ENCODE peak calls at places on chromosomes 16 and 17, in seven cellular contexts. B is neuronal stem cell, P is mesendoderm, X is H9, M is trophoblast cell, E is mesenchymal stem cell, S is H1. H is an unnamed sample.

GRCh38 chr16:77877712-77878111 is 89.3 kb downstream of the VAT1L start:
- DNase-seq in B (no peak), P (no peak), X (no peak), M (no peak), E (peak; percentile 89), S (no peak), H (peak; percentile 97)

GRCh38 chr16:51365715-51366114 is 214.6 kb upstream of the SALL1 start:
- DNase-seq in B (no peak), P (no peak), X (no peak), M (no peak), E (no peak), S (no peak), H (no peak)

GRCh38 chr16:85524630-85525463 is 88.3 kb upstream of the GSE1 start:
- DNase-seq in B (no peak), P (peak; percentile 37), X (no peak), M (peak; percentile 98), E (peak; percentile 47), S (no peak), H (peak; percentile 49)

GRCh38 chr16:65657556-65657955 is 535.7 kb upstream of the CDH11 start:
- DNase-seq in B (no peak), P (no peak), X (no peak), M (no peak), E (no peak), S (no peak), H (no peak)

GRCh38 chr17:48551601-48552452 is 6.9 kb upstream of the HOXB2 start:
- DNase-seq in B (no peak), P (no peak), X (no peak), M (no peak), E (peak; percentile 32), S (no peak), H (peak; percentile 32)

GRCh38 chr16:51831595-51832352 is 680.7 kb upstream of the SALL1 start:
- DNase-seq in B (no peak), P (no peak), X (no peak), M (no peak), E (no peak), S (no peak), H (no peak)

GRCh38 chr17:62703776-62704380 is 76.4 kb downstream of the MRC2 start:
- DNase-seq in B (peak; percentile 71), P (peak; percentile 74), X (peak; percentile 92), M (peak; percentile 36), E (peak; percentile 60), S (no peak), H (peak; percentile 53)

GRCh38 chr17:55710829-55711496 is 11.7 kb downstream of the TMEM100 start:
- DNase-seq in B (no peak), P (no peak), X (no peak), M (no peak), E (no peak), S (no peak), H (no peak)

GRCh38 chr16:12637002-12637401 is 166.7 kb downstream of the CPPED1 start:
- DNase-seq in B (peak; percentile 26), P (peak; percentile 84), X (peak; percentile 47), M (no peak), E (no peak), S (no peak), H (no peak)

GRCh38 chr17:38864636-38865398 is 5.0 kb upstream of the LASP1 start:
- DNase-seq in B (no peak), P (peak; percentile 84), X (peak; percentile 74), M (no peak), E (peak; percentile 68), S (no peak), H (peak; percentile 54)

GRCh38 chr17:32267690-32268205 is 2.1 kb downstream of the RHBDL3 start:
- DNase-seq in B (no peak), P (peak; percentile 62), X (peak; percentile 65), M (no peak), E (peak; percentile 18), S (no peak), H (no peak)

GRCh38 chr16:23836404-23837291 is 865 bp downstream of the PRKCB start:
- DNase-seq in B (no peak), P (peak; percentile 13), X (peak; percentile 68), M (no peak), E (no peak), S (no peak), H (no peak)

GRCh38 chr17:32971171-32971570 is 20.5 kb upstream of the SPACA3 start:
- DNase-seq in B (no peak), P (no peak), X (no peak), M (no peak), E (peak; percentile 27), S (no peak), H (no peak)

GRCh38 chr17:57626520-57627210 is 118.4 kb downstream of the CCDC182 start:
- DNase-seq in B (no peak), P (no peak), X (no peak), M (no peak), E (no peak), S (no peak), H (no peak)

GRCh38 chr16:11972128-11972527 is 4.4 kb upstream of the SNX29 start:
- DNase-seq in B (no peak), P (peak; percentile 47), X (no peak), M (no peak), E (peak; percentile 33), S (no peak), H (no peak)

GRCh38 chr16:62664566-62664965 is 628.3 kb upstream of the CDH8 start:
- DNase-seq in B (no peak), P (no peak), X (no peak), M (no peak), E (no peak), S (no peak), H (no peak)

GRCh38 chr16:70750893-70751467 is 50.0 kb downstream of the VAC14 start:
- DNase-seq in B (no peak), P (no peak), X (no peak), M (no peak), E (peak; percentile 99), S (no peak), H (peak; percentile 99)

GRCh38 chr16:74305978-74306784 is 9.6 kb downstream of the PSMD7 start:
- DNase-seq in B (no peak), P (no peak), X (no peak), M (no peak), E (no peak), S (no peak), H (no peak)

GRCh38 chr17:29645516-29646051 is 22.9 kb upstream of the CORO6 start:
- DNase-seq in B (no peak), P (no peak), X (no peak), M (no peak), E (peak; percentile 53), S (no peak), H (peak; percentile 82)

GRCh38 chr17:78779848-78780247 is 2.2 kb downstream of the CYTH1 start:
- DNase-seq in B (no peak), P (no peak), X (no peak), M (no peak), E (no peak), S (no peak), H (no peak)

GRCh38 chr16:4455081-4455480 is 19.3 kb downstream of the NMRAL1 start:
- DNase-seq in B (no peak), P (no peak), X (no peak), M (no peak), E (no peak), S (no peak), H (no peak)

GRCh38 chr17:20008242-20009051 is 712 bp upstream of the SPECC1 start:
- DNase-seq in B (no peak), P (peak; percentile 53), X (peak; percentile 79), M (no peak), E (no peak), S (no peak), H (no peak)

GRCh38 chr17:39701012-39701783 is 1.3 kb downstream of the ERBB2 start:
- DNase-seq in B (no peak), P (peak; percentile 38), X (no peak), M (no peak), E (no peak), S (no peak), H (no peak)

DNA sequence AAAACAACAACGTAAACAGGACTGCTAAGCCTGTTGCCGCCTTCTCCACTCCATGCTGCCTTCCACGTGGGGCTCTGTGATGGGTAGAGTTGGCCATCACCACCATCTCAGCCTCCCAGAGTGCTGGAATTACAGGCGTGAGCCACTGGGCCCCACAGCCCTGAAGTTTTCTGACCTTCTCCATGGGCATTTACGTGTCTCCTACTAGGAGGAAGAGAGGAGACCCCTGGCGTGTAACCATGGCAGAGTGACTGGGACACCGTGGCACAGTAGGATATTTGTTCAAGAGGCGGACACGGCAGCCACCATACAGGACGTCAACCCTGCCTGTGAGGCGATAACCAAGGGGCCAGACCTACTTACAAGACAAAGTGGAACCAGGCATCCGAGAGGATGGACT is 31.1 kb downstream of the TRPV3 start:
- DNase-seq in B (no peak), P (no peak), X (no peak), M (no peak), E (no peak), S (no peak), H (no peak)
- H3K23ac ChIP-seq in B (peak overlapping the region; percentile 17), P (no peak overlapping the region), X (no peak overlapping the region), M (no peak overlapping the region), E (no peak overlapping the region), S (no peak overlapping the region), H (no peak overlapping the region)

GRCh38 chr17:74431568-74432483 is at the start of gene GPRC5C:
- DNase-seq in B (peak; percentile 62), P (peak; percentile 90), X (peak; percentile 91), M (peak; percentile 42), E (peak; percentile 57), S (peak; percentile 63), H (no peak)
- H3K23ac ChIP-seq in B (peak within 1 kb of the TSS; percentile 98), P (peak within 1 kb of the TSS; percentile 83), X (no peak within 1 kb of the TSS), M (no peak within 1 kb of the TSS), E (peak within 1 kb of the TSS; percentile 14), S (no peak within 1 kb of the TSS), H (no peak within 1 kb of the TSS)

DNA sequence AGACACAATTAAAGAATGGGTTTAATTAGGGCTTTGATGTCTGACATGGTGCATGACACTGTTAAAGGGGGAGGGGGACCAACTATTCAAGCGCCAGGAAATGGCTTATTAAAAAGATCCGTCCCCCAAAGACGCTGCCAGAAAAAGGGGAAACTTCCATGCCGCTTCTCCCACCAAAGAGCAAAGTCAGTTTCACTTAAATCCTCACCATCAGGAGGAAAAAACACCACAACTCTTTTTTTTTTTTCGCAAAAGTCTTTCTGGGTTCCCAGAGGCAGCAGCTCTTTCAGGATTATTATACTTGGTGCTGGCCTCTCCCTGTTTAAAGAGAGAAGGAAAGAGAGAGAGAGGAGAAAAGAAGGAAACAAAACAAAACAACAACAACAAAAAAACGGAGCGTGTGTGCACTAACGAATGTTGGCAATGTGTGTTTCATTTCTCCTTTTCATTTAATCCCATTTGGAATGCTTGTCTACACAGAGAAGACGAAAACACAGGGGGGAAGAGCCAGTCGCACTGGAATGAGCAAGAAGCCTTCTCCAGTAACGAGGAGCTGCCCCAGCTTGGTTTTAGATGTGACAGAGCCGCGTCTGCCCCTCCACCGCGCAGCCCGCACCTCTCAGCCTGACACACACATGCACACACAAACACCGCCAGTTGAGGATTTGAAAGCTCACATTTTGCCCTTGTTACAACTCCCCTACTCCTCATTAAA is 32.6 kb upstream of the AXIN2 start:
- DNase-seq in B (peak; percentile 36), P (peak; percentile 60), X (peak; percentile 69), M (no peak), E (peak; percentile 32), S (no peak), H (peak; percentile 13)
- H3K23ac ChIP-seq in B (no peak overlapping the region), P (no peak overlapping the region), X (no peak overlapping the region), M (no peak overlapping the region), E (no peak overlapping the region), S (no peak overlapping the region), H (peak overlapping the region; percentile 6)

DNA sequence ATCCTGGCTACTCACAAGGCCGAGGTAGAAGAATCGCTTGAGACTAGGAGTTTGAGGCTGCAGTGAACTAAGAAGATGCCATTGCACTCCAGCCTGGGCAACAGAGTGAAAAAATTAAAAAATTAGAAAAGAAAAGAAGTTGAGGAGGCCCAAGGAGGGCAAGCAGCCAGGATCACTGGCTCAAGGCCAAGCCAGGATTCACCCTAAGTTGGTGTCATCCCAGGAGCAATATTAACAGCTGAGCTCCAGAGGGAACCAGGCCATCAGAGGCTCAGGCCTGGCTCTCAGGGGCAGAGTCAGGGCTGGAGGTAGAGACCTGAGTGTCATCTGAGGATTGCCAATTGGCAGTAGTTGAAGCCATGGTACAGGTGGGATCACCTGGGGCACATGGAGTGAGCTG is 20.7 kb downstream of the DRC3 start:
- DNase-seq in B (no peak), P (no peak), X (no peak), M (no peak), E (no peak), S (no peak), H (no peak)
- H3K23ac ChIP-seq in B (no peak overlapping the region), P (no peak overlapping the region), X (no peak overlapping the region), M (no peak overlapping the region), E (no peak overlapping the region), S (no peak overlapping the region), H (no peak overlapping the region)